ENCODE peak calls at places on chromosomes 3 and 15, in eight cellular contexts. X is MM.1S, J is right atrium auricular region, M is OCI-LY7, E is GM10248, K is pancreas, S is HFFc6, N is lower lobe of right lung. H is an unnamed sample.

GRCh38 chr15:89105147-89105546 is 16.9 kb downstream of the ABHD2 start:
- DNase-seq in X (no peak), J (no peak), M (no peak), E (no peak), K (no peak), S (peak; percentile 95), N (no peak), H (no peak)

GRCh38 chr3:24496529-24497482 is 2.2 kb upstream of the THRB start:
- DNase-seq in X (peak; percentile 41), J (peak; percentile 90), M (no peak), E (no peak), K (peak; percentile 89), S (peak; percentile 2), N (peak; percentile 73), H (no peak)

GRCh38 chr3:101223016-101223415 is 97.4 kb downstream of the IMPG2 start:
- DNase-seq in X (no peak), J (no peak), M (no peak), E (no peak), K (no peak), S (no peak), N (no peak), H (no peak)

GRCh38 chr15:39774688-39775267 is 7.9 kb downstream of the FSIP1 start:
- DNase-seq in X (peak; percentile 67), J (no peak), M (peak; percentile 33), E (no peak), K (no peak), S (no peak), N (no peak), H (no peak)

GRCh38 chr3:122101646-122102045 is 46.5 kb downstream of the CD86 start:
- DNase-seq in X (peak; percentile 80), J (no peak), M (peak; percentile 77), E (no peak), K (no peak), S (peak; percentile 72), N (no peak), H (peak; percentile 26)

GRCh38 chr3:157573281-157573680 is 70.1 kb upstream of the VEPH1 start:
- DNase-seq in X (no peak), J (no peak), M (no peak), E (no peak), K (no peak), S (peak; percentile 70), N (no peak), H (no peak)

GRCh38 chr15:40234783-40235182 is 4.1 kb upstream of the PAK6 start:
- DNase-seq in X (no peak), J (no peak), M (no peak), E (no peak), K (no peak), S (no peak), N (no peak), H (no peak)

GRCh38 chr15:64883997-64884511 is 27.6 kb upstream of the ANKDD1A start:
- DNase-seq in X (no peak), J (peak; percentile 86), M (no peak), E (peak; percentile 70), K (peak; percentile 72), S (peak; percentile 85), N (peak; percentile 85), H (peak; percentile 70)

GRCh38 chr3:165895919-165896318 is 58.7 kb upstream of the BCHE start:
- DNase-seq in X (peak; percentile 39), J (no peak), M (peak; percentile 45), E (no peak), K (no peak), S (no peak), N (no peak), H (no peak)

DNA sequence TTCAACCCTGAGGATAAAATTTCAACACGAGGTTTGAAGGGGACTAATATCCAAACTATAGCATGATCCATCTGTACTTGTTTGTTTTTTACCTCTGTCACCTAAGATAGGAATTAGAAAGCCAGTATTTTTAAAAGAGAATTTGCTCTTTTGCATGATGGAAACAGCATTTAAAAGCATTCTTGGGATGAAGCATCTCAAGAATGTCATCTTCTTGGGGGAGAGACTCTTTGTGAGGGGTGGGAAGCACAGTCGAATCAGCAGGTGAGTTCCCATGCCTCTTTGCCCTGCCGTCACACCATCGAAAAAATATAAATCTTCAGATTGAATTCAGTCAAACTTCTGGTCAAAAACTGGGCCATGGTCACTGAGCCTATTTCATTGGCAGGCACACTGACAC is 55.3 kb upstream of the BCHE start:
- DNase-seq in X (no peak), J (no peak), M (no peak), E (no peak), K (no peak), S (no peak), N (no peak), H (no peak)
- TF ChIP-seq CTCF in X (no peak), J (no peak), M (no peak), E (no peak), K (no peak), S (no peak), N (no peak), H (no peak)

GRCh38 chr3:46080124-46080991 is 53.1 kb upstream of the XCR1 start:
- DNase-seq in X (no peak), J (no peak), M (no peak), E (no peak), K (no peak), S (peak; percentile 39), N (no peak), H (no peak)

GRCh38 chr3:46075816-46076215 is 48.5 kb upstream of the XCR1 start:
- DNase-seq in X (no peak), J (no peak), M (no peak), E (no peak), K (no peak), S (no peak), N (no peak), H (no peak)

GRCh38 chr3:46078712-46079400 is 51.6 kb upstream of the XCR1 start:
- DNase-seq in X (peak; percentile 93), J (peak; percentile 96), M (peak; percentile 92), E (peak; percentile 72), K (peak; percentile 85), S (peak; percentile 93), N (peak; percentile 81), H (peak; percentile 65)

GRCh38 chr3:46071222-46071621 is 43.9 kb upstream of the XCR1 start:
- DNase-seq in X (no peak), J (no peak), M (no peak), E (no peak), K (no peak), S (no peak), N (no peak), H (no peak)

GRCh38 chr3:46076606-46077005 is 49.3 kb upstream of the XCR1 start:
- DNase-seq in X (peak; percentile 72), J (no peak), M (no peak), E (no peak), K (no peak), S (no peak), N (no peak), H (no peak)
- TF ChIP-seq CTCF in X (peak; percentile 63), J (no peak), M (no peak), E (peak; percentile 43), K (no peak), S (peak; percentile 53), N (peak; percentile 14), H (no peak)

GRCh38 chr15:50117628-50118027 is 1.4 kb downstream of the ATP8B4 start:
- DNase-seq in X (no peak), J (no peak), M (no peak), E (no peak), K (no peak), S (no peak), N (no peak), H (no peak)

GRCh38 chr15:50119063-50119700 is at the start of gene ATP8B4:
- DNase-seq in X (no peak), J (no peak), M (no peak), E (no peak), K (no peak), S (no peak), N (no peak), H (no peak)

GRCh38 chr15:50114381-50114780 is 4.7 kb downstream of the ATP8B4 start:
- DNase-seq in X (no peak), J (no peak), M (no peak), E (no peak), K (peak; percentile 31), S (no peak), N (peak; percentile 72), H (no peak)

GRCh38 chr15:50113187-50113505 is 5.9 kb downstream of the ATP8B4 start:
- DNase-seq in X (no peak), J (no peak), M (no peak), E (no peak), K (no peak), S (no peak), N (no peak), H (no peak)

GRCh38 chr15:50116477-50116876 is 2.6 kb downstream of the ATP8B4 start:
- DNase-seq in X (peak; percentile 41), J (no peak), M (peak; percentile 40), E (peak; percentile 37), K (no peak), S (peak; percentile 33), N (no peak), H (peak; percentile 11)
- TF ChIP-seq CTCF in X (peak; percentile 51), J (no peak), M (peak; percentile 63), E (peak; percentile 50), K (no peak), S (peak; percentile 76), N (peak; percentile 25), H (peak; percentile 8)

GRCh38 chr15:38071211-38071972 is 137.0 kb downstream of the TMCO5A start:
- DNase-seq in X (no peak), J (no peak), M (no peak), E (no peak), K (no peak), S (no peak), N (no peak), H (no peak)

GRCh38 chr15:38074029-38074428 is 139.6 kb downstream of the TMCO5A start:
- DNase-seq in X (no peak), J (no peak), M (peak; percentile 18), E (no peak), K (no peak), S (no peak), N (no peak), H (no peak)

GRCh38 chr15:38073278-38073930 is 139.0 kb downstream of the TMCO5A start:
- DNase-seq in X (peak; percentile 84), J (no peak), M (peak; percentile 69), E (no peak), K (peak; percentile 30), S (no peak), N (no peak), H (no peak)

GRCh38 chr15:38072007-38072506 is 137.6 kb downstream of the TMCO5A start:
- DNase-seq in X (no peak), J (peak; percentile 72), M (no peak), E (peak; percentile 13), K (no peak), S (no peak), N (no peak), H (no peak)

DNA sequence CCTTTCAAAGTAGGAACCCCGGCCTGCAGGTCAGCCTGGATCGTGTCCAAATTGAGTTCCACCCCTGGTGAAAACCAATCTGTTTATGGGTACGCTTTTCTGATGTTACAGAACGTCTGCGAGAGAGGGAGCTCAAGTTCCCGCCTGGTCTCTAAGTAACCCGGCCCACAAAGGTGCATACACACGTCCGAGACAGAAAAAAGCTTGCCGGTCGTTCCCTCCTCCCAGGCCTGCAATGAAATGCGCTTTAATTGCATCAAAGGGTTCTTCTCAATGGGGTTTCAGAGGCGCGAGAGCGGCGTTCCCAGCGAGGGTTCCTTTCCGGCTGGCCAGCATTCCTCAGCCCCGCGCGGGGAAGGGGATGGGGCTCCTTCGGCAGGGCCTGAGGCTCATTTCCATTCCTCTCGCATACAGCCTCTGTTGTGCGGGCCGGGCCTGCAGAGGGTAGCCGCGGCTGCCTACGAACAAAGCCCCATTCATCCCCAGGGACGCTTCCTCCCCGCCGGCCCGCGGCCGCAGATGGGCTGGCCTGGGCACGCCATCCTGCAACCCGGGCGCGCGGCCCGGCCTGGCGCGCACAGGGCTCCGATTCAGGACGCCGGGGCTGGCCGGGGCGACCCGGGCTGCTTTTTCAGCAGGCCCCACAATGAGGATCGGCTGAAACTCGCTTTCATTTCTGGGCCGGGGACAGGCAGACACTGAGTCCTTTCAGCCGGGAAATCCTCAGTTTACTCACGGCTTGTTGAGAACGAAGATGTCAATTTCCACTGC is 138.3 kb downstream of the TMCO5A start:
- DNase-seq in X (peak; percentile 93), J (peak; percentile 67), M (peak; percentile 92), E (peak; percentile 47), K (peak; percentile 44), S (peak; percentile 65), N (peak; percentile 75), H (peak; percentile 50)
- TF ChIP-seq CTCF in X (peak; percentile 54), J (no peak), M (peak; percentile 71), E (peak; percentile 32), K (no peak), S (peak; percentile 39), N (no peak), H (no peak)